ENCODE peak calls at places on chromosomes 11 and 22, in eight cellular contexts. M is upper lobe of left lung, D is right lobe of liver, N is IMR-90, T is A549, R is HCT116, S is GM12891, V is endothelial cell of umbilical vein. X is an unnamed sample.

GRCh38 chr11:87832216-87832615 is 343.0 kb downstream of the RAB38 start:
- DNase-seq in M (no peak), D (no peak), N (no peak), T (no peak), R (no peak), S (no peak), V (no peak), X (no peak)

GRCh38 chr11:119684361-119685072 is 44.5 kb downstream of the NECTIN1 start:
- DNase-seq in M (no peak), D (no peak), N (peak), T (peak), R (no peak), S (no peak), V (peak), X (no peak)

GRCh38 chr22:19882446-19883381 is 28.0 kb upstream of the GNB1L start:
- DNase-seq in M (no peak), D (peak), N (no peak), T (no peak), R (no peak), S (no peak), V (no peak), X (no peak)

GRCh38 chr11:97972731-97973130 is 1048.0 kb upstream of the CNTN5 start:
- DNase-seq in M (no peak), D (no peak), N (no peak), T (no peak), R (no peak), S (no peak), V (no peak), X (no peak)

GRCh38 chr11:68021167-68021787 is 9.2 kb upstream of the NDUFS8 start:
- DNase-seq in M (peak), D (peak), N (no peak), T (no peak), R (no peak), S (no peak), V (no peak), X (no peak)

GRCh38 chr11:117170210-117170609 is 8.3 kb upstream of the SIDT2 start:
- DNase-seq in M (no peak), D (no peak), N (peak), T (no peak), R (no peak), S (no peak), V (no peak), X (no peak)

GRCh38 chr11:87290304-87290922 is 252.7 kb downstream of the TMEM135 start:
- DNase-seq in M (no peak), D (no peak), N (peak), T (peak), R (peak), S (no peak), V (peak), X (peak)

GRCh38 chr11:43937434-43938411 is 4.7 kb upstream of the C11orf96 start:
- DNase-seq in M (no peak), D (no peak), N (peak), T (peak), R (peak), S (no peak), V (peak), X (no peak)

GRCh38 chr11:120750647-120751419 is 239.3 kb downstream of the GRIK4 start:
- DNase-seq in M (no peak), D (no peak), N (no peak), T (no peak), R (no peak), S (no peak), V (no peak), X (no peak)

GRCh38 chr11:68615657-68616056 is 68.7 kb upstream of the GAL start:
- DNase-seq in M (peak), D (no peak), N (no peak), T (no peak), R (no peak), S (no peak), V (no peak), X (no peak)

GRCh38 chr22:41522813-41523212 is 21.5 kb downstream of the POLR3H start:
- DNase-seq in M (no peak), D (no peak), N (no peak), T (no peak), R (no peak), S (no peak), V (no peak), X (no peak)

GRCh38 chr11:104997288-104997687 is 25.7 kb downstream of the CASP5 start:
- DNase-seq in M (no peak), D (no peak), N (no peak), T (no peak), R (no peak), S (no peak), V (peak), X (no peak)

GRCh38 chr22:42358643-42359558 is 73.3 kb downstream of the NFAM1 start:
- DNase-seq in M (no peak), D (no peak), N (no peak), T (no peak), R (no peak), S (no peak), V (no peak), X (no peak)

GRCh38 chr22:32142600-32142999 is 16.5 kb downstream of the C22orf42 start:
- DNase-seq in M (no peak), D (no peak), N (no peak), T (no peak), R (no peak), S (no peak), V (no peak), X (no peak)

GRCh38 chr22:29346659-29347058 is 31.2 kb upstream of the RASL10A start:
- DNase-seq in M (no peak), D (no peak), N (no peak), T (no peak), R (no peak), S (no peak), V (no peak), X (no peak)

GRCh38 chr11:26632691-26633159 is 60.7 kb upstream of the MUC15 start:
- DNase-seq in M (no peak), D (no peak), N (no peak), T (no peak), R (no peak), S (no peak), V (no peak), X (no peak)

GRCh38 chr11:73029408-73029807 is 112.7 kb downstream of the FCHSD2 start:
- DNase-seq in M (no peak), D (no peak), N (no peak), T (no peak), R (no peak), S (no peak), V (no peak), X (no peak)

GRCh38 chr11:76800466-76801200 is 17.5 kb downstream of the TSKU start:
- DNase-seq in M (no peak), D (no peak), N (no peak), T (no peak), R (no peak), S (no peak), V (no peak), X (no peak)

GRCh38 chr11:18526130-18526520 is 617 bp downstream of the TSG101 start:
- DNase-seq in M (no peak), D (no peak), N (no peak), T (no peak), R (no peak), S (no peak), V (no peak), X (no peak)

GRCh38 chr11:32385998-32386397 is 49.3 kb downstream of the WT1 start:
- DNase-seq in M (no peak), D (no peak), N (peak), T (peak), R (peak), S (no peak), V (peak), X (peak)

GRCh38 chr11:118212781-118213565 is 11.8 kb downstream of the JAML start:
- DNase-seq in M (no peak), D (no peak), N (no peak), T (no peak), R (no peak), S (no peak), V (no peak), X (no peak)

GRCh38 chr11:131644204-131644603 is 273.8 kb downstream of the NTM start:
- DNase-seq in M (no peak), D (no peak), N (no peak), T (no peak), R (no peak), S (no peak), V (no peak), X (no peak)

GRCh38 chr11:59358020-59358419 is 675 bp upstream of the OR5AN1 start:
- DNase-seq in M (no peak), D (no peak), N (no peak), T (no peak), R (no peak), S (no peak), V (no peak), X (no peak)

GRCh38 chr22:44939451-44939850 is 70.4 kb downstream of the PHF21B start:
- DNase-seq in M (no peak), D (no peak), N (no peak), T (no peak), R (no peak), S (no peak), V (no peak), X (no peak)

GRCh38 chr11:22479133-22479690 is 141.0 kb downstream of the SLC17A6 start:
- DNase-seq in M (no peak), D (no peak), N (no peak), T (no peak), R (no peak), S (no peak), V (no peak), X (no peak)

GRCh38 chr22:19710769-19711106 is 3.6 kb upstream of the SEPTIN5 start:
- DNase-seq in M (no peak), D (no peak), N (no peak), T (no peak), R (no peak), S (no peak), V (no peak), X (no peak)

GRCh38 chr11:61254403-61255025 is 13.5 kb downstream of the PGA5 start:
- DNase-seq in M (peak), D (peak), N (peak), T (peak), R (peak), S (peak), V (peak), X (peak)

GRCh38 chr11:35553021-35553420 is 27.6 kb upstream of the PAMR1 start:
- DNase-seq in M (no peak), D (no peak), N (peak), T (no peak), R (no peak), S (no peak), V (no peak), X (no peak)

GRCh38 chr22:37288521-37288920 is 6.2 kb downstream of the CYTH4 start:
- DNase-seq in M (no peak), D (no peak), N (no peak), T (no peak), R (no peak), S (no peak), V (no peak), X (no peak)

GRCh38 chr11:40149721-40150120 is 1309.7 kb downstream of the LRRC4C start:
- DNase-seq in M (no peak), D (no peak), N (no peak), T (no peak), R (no peak), S (no peak), V (no peak), X (no peak)

GRCh38 chr22:44371741-44372525 is 59.2 kb upstream of the SHISAL1 start:
- DNase-seq in M (no peak), D (peak), N (no peak), T (no peak), R (no peak), S (no peak), V (no peak), X (no peak)

GRCh38 chr11:77473001-77473800 is 693 bp downstream of the PAK1 start:
- DNase-seq in M (peak), D (peak), N (no peak), T (peak), R (no peak), S (peak), V (no peak), X (peak)

GRCh38 chr22:39171623-39172264 is 19.3 kb upstream of the CBX7 start:
- DNase-seq in M (peak), D (no peak), N (no peak), T (no peak), R (no peak), S (no peak), V (no peak), X (no peak)

GRCh38 chr22:36737776-36738175 is 34.2 kb upstream of the CACNG2 start:
- DNase-seq in M (peak), D (no peak), N (no peak), T (no peak), R (no peak), S (no peak), V (no peak), X (no peak)

GRCh38 chr11:127789887-127790286 is 789.3 kb upstream of the KIRREL3 start:
- DNase-seq in M (no peak), D (peak), N (peak), T (no peak), R (no peak), S (no peak), V (no peak), X (peak)

GRCh38 chr22:20291249-20291586 is 23.1 kb upstream of the RTN4R start:
- DNase-seq in M (no peak), D (no peak), N (no peak), T (no peak), R (no peak), S (no peak), V (no peak), X (no peak)

GRCh38 chr11:87150936-87151335 is 113.2 kb downstream of the TMEM135 start:
- DNase-seq in M (no peak), D (no peak), N (peak), T (no peak), R (no peak), S (no peak), V (peak), X (no peak)

GRCh38 chr11:20056109-20057054 is 103.9 kb downstream of the DBX1 start:
- DNase-seq in M (no peak), D (no peak), N (no peak), T (no peak), R (no peak), S (no peak), V (no peak), X (no peak)

GRCh38 chr11:44005076-44005800 is 42.5 kb upstream of the ACCSL start:
- DNase-seq in M (no peak), D (no peak), N (no peak), T (no peak), R (no peak), S (no peak), V (no peak), X (no peak)

GRCh38 chr11:45095691-45096010 is 50.8 kb upstream of the PRDM11 start:
- DNase-seq in M (no peak), D (no peak), N (no peak), T (no peak), R (no peak), S (no peak), V (no peak), X (no peak)
- TF ChIP-seq POLR2A in M (no peak), D (no peak), N (no peak), T (no peak), R (no peak), S (no peak), V (no peak), X (no peak)

DNA sequence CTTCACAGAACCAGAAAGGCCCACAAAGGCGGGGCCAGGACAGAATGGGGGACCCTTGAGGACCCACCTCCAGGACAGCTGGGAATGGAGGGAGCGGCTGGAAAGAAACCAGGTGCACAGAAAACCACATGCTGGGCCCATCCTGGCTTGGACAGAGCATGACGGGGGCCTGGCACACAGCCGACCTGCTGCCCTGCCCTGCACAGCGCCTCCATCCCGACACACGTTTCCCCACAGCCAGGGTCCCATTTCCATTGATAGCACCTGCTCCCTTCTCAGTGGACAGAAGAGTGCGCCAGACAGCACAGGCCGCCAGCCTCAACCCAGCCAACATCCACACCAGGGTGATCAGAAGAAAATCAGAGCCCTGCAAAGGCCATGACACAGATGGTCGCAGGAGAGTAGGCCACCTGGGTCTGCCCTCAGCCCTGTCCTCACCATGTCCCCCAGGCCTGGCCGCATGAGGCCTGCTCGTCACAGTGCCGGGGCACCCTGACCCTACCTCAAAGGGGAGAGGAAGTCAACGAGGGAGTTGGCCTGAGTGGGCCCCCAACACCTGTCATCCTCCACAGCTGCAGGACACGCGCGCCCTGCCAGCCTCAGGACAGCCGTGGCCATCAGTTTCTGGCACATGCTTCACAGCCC is 28.1 kb downstream of the BRD1 start:
- DNase-seq in M (peak), D (no peak), N (no peak), T (no peak), R (no peak), S (no peak), V (no peak), X (no peak)
- TF ChIP-seq POLR2A in M (no peak), D (no peak), N (no peak), T (no peak), R (no peak), S (no peak), V (no peak), X (no peak)

DNA sequence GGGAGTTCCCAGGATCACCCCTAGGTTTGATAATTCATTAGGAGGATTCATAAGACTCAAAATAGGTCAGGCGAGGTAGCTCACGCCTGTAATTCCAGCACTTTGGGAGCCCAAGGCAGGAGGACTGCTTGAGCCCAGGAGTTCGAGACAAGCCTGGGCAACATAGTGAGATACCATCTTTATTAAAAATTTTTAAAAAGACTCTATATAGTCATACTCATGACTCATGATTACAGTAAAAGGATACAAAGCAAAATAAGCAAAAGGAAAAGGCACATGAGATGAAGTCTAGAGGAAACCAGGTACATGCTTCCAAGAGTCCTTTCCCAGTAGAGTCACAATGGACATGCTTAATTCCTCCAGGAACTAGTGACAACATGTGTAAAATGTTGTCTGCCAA is 13.9 kb upstream of the PTS start:
- DNase-seq in M (no peak), D (no peak), N (peak), T (no peak), R (no peak), S (no peak), V (no peak), X (no peak)
- TF ChIP-seq POLR2A in M (no peak), D (no peak), N (no peak), T (no peak), R (no peak), S (no peak), V (no peak), X (no peak)

DNA sequence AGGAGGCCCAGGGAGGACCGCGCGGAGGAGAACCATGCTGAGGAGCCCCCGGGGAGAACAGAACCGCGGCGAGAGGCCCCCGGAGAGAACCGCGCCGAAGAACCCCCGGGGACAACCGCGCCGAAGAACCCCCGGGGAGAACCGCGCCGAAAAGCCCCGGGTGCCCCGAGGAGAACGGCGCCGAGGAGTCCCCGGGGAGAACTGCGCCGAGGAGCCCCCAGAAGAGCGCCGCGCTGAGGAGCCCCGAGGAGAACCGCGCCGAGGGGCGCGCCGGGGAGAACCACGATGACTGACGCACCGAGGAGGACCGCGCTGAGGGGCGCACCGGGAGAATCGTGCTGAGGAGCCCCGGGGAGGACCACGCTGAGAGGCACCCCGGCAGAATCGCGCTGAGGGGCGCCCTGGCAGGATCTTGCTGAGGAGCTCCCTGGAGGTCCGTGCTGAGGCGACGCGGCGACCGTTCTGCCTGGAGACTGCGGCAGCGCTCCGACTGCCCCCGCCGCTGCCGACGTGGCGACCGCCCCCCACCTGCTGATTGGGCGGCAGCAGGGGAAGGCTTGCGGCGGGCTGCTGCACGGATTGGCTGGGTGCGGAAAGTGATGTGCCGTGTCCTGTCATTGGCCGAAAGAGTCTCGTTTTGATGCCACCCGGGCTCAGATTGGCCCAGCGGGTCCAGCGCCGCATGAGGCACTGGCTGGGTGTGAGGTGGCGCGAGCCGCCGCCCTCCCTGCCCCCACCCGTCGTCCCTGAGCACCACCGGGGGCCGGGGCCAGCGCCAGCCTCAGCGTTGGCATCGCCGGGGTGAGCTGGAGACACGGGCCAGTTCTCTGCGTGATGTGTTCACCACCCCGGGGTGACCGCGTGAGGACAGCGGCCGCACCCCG is at the start of gene KCNQ1OT1:
- DNase-seq in M (peak), D (peak), N (peak), T (peak), R (peak), S (peak), V (peak), X (peak)
- TF ChIP-seq POLR2A in M (peak), D (peak), N (peak), T (peak), R (peak), S (peak), V (peak), X (peak)

GRCh38 chr11:16605971-16606783 is 132.3 kb upstream of the C11orf58 start:
- DNase-seq in M (no peak), D (peak), N (peak), T (peak), R (peak), S (peak), V (peak), X (peak)

GRCh38 chr11:16603890-16604783 is 134.3 kb upstream of the C11orf58 start:
- DNase-seq in M (peak), D (peak), N (peak), T (no peak), R (no peak), S (no peak), V (no peak), X (peak)

GRCh38 chr11:16604784-16605439 is 133.5 kb upstream of the C11orf58 start:
- DNase-seq in M (peak), D (peak), N (peak), T (peak), R (no peak), S (no peak), V (peak), X (peak)

GRCh38 chr11:16606784-16607674 is 131.4 kb upstream of the C11orf58 start:
- DNase-seq in M (peak), D (peak), N (peak), T (no peak), R (no peak), S (no peak), V (no peak), X (no peak)

GRCh38 chr11:16605440-16605970 is 132.9 kb upstream of the C11orf58 start:
- DNase-seq in M (no peak), D (peak), N (peak), T (no peak), R (no peak), S (no peak), V (peak), X (peak)
- TF ChIP-seq POLR2A in M (no peak), D (no peak), N (no peak), T (no peak), R (no peak), S (no peak), V (no peak), X (no peak)